ENCODE peak calls at places on chromosomes 5 and 9, in nine cellular contexts. One of them, this sample, is unnamed.

GRCh38 chr5:113125371-113125770 is 148.8 kb downstream of the DCP2 start:
- DNase-seq in stimulated activated CD4-positive, alpha-beta T cell treated with anti-CD3 and anti-CD28 coated beads, Interleukin-1b, Interleukin-23, amount 100 ng/mL, for 4 hours: no peak
- DNase-seq in NCI-H2081: no peak
- DNase-seq in cerebellar nuclear complex: no peak
- DNase-seq in smooth muscle cell of the brain vasculature: no peak
- DNase-seq in brain microvascular endothelial cell: no peak
- DNase-seq in NCI-H2029: no peak
- DNase-seq in NCI-H2227 treated with DMSO at 0.1 percent for 48 hours: no peak
- DNase-seq in naive B cell: no peak
- DNase-seq in this sample: no peak

GRCh38 chr9:19408316-19408692 is 505 bp upstream of the ACER2 start:
- DNase-seq in stimulated activated CD4-positive, alpha-beta T cell treated with anti-CD3 and anti-CD28 coated beads, Interleukin-1b, Interleukin-23, amount 100 ng/mL, for 4 hours: no peak
- DNase-seq in NCI-H2081: no peak
- DNase-seq in cerebellar nuclear complex: no peak
- DNase-seq in smooth muscle cell of the brain vasculature: no peak
- DNase-seq in brain microvascular endothelial cell: no peak
- DNase-seq in NCI-H2029: no peak
- DNase-seq in NCI-H2227 treated with DMSO at 0.1 percent for 48 hours: no peak
- DNase-seq in naive B cell: no peak
- DNase-seq in this sample: no peak

GRCh38 chr9:114261987-114262386 is 60.9 kb upstream of the ORM1 start:
- DNase-seq in stimulated activated CD4-positive, alpha-beta T cell treated with anti-CD3 and anti-CD28 coated beads, Interleukin-1b, Interleukin-23, amount 100 ng/mL, for 4 hours: no peak
- DNase-seq in NCI-H2081: no peak
- DNase-seq in cerebellar nuclear complex: no peak
- DNase-seq in smooth muscle cell of the brain vasculature: no peak
- DNase-seq in brain microvascular endothelial cell: no peak
- DNase-seq in NCI-H2029: no peak
- DNase-seq in NCI-H2227 treated with DMSO at 0.1 percent for 48 hours: no peak
- DNase-seq in naive B cell: no peak
- DNase-seq in this sample: no peak

GRCh38 chr9:132242621-132243155 is 80.8 kb downstream of the NTNG2 start:
- DNase-seq in stimulated activated CD4-positive, alpha-beta T cell treated with anti-CD3 and anti-CD28 coated beads, Interleukin-1b, Interleukin-23, amount 100 ng/mL, for 4 hours: no peak
- DNase-seq in NCI-H2081: no peak
- DNase-seq in cerebellar nuclear complex: no peak
- DNase-seq in smooth muscle cell of the brain vasculature: no peak
- DNase-seq in brain microvascular endothelial cell: no peak
- DNase-seq in NCI-H2029: no peak
- DNase-seq in NCI-H2227 treated with DMSO at 0.1 percent for 48 hours: no peak
- DNase-seq in naive B cell: no peak
- DNase-seq in this sample: no peak

GRCh38 chr9:89383030-89383720 is 64.9 kb downstream of the SECISBP2 start:
- DNase-seq in stimulated activated CD4-positive, alpha-beta T cell treated with anti-CD3 and anti-CD28 coated beads, Interleukin-1b, Interleukin-23, amount 100 ng/mL, for 4 hours: no peak
- DNase-seq in NCI-H2081: no peak
- DNase-seq in cerebellar nuclear complex: no peak
- DNase-seq in smooth muscle cell of the brain vasculature: no peak
- DNase-seq in brain microvascular endothelial cell: no peak
- DNase-seq in NCI-H2029: no peak
- DNase-seq in NCI-H2227 treated with DMSO at 0.1 percent for 48 hours: no peak
- DNase-seq in naive B cell: no peak
- DNase-seq in this sample: no peak

GRCh38 chr9:135098400-135099105 is 11.1 kb downstream of the OLFM1 start:
- DNase-seq in stimulated activated CD4-positive, alpha-beta T cell treated with anti-CD3 and anti-CD28 coated beads, Interleukin-1b, Interleukin-23, amount 100 ng/mL, for 4 hours: no peak
- DNase-seq in NCI-H2081: no peak
- DNase-seq in cerebellar nuclear complex: no peak
- DNase-seq in smooth muscle cell of the brain vasculature: no peak
- DNase-seq in brain microvascular endothelial cell: no peak
- DNase-seq in NCI-H2029: no peak
- DNase-seq in NCI-H2227 treated with DMSO at 0.1 percent for 48 hours: peak
- DNase-seq in naive B cell: no peak
- DNase-seq in this sample: no peak

GRCh38 chr5:133354323-133355161 is 257.8 kb downstream of the FSTL4 start:
- DNase-seq in stimulated activated CD4-positive, alpha-beta T cell treated with anti-CD3 and anti-CD28 coated beads, Interleukin-1b, Interleukin-23, amount 100 ng/mL, for 4 hours: no peak
- DNase-seq in NCI-H2081: no peak
- DNase-seq in cerebellar nuclear complex: no peak
- DNase-seq in smooth muscle cell of the brain vasculature: no peak
- DNase-seq in brain microvascular endothelial cell: no peak
- DNase-seq in NCI-H2029: no peak
- DNase-seq in NCI-H2227 treated with DMSO at 0.1 percent for 48 hours: no peak
- DNase-seq in naive B cell: no peak
- DNase-seq in this sample: no peak

GRCh38 chr5:19531374-19531952 is 456.5 kb downstream of the CDH18 start:
- DNase-seq in stimulated activated CD4-positive, alpha-beta T cell treated with anti-CD3 and anti-CD28 coated beads, Interleukin-1b, Interleukin-23, amount 100 ng/mL, for 4 hours: no peak
- DNase-seq in NCI-H2081: peak
- DNase-seq in cerebellar nuclear complex: no peak
- DNase-seq in smooth muscle cell of the brain vasculature: no peak
- DNase-seq in brain microvascular endothelial cell: no peak
- DNase-seq in NCI-H2029: peak
- DNase-seq in NCI-H2227 treated with DMSO at 0.1 percent for 48 hours: no peak
- DNase-seq in naive B cell: no peak
- DNase-seq in this sample: no peak

GRCh38 chr9:131511880-131512279 is 9.2 kb downstream of the POMT1 start:
- DNase-seq in stimulated activated CD4-positive, alpha-beta T cell treated with anti-CD3 and anti-CD28 coated beads, Interleukin-1b, Interleukin-23, amount 100 ng/mL, for 4 hours: no peak
- DNase-seq in NCI-H2081: no peak
- DNase-seq in cerebellar nuclear complex: no peak
- DNase-seq in smooth muscle cell of the brain vasculature: no peak
- DNase-seq in brain microvascular endothelial cell: no peak
- DNase-seq in NCI-H2029: no peak
- DNase-seq in NCI-H2227 treated with DMSO at 0.1 percent for 48 hours: no peak
- DNase-seq in naive B cell: no peak
- DNase-seq in this sample: no peak

GRCh38 chr5:59596586-59597348 is 296.8 kb downstream of the PDE4D start:
- DNase-seq in stimulated activated CD4-positive, alpha-beta T cell treated with anti-CD3 and anti-CD28 coated beads, Interleukin-1b, Interleukin-23, amount 100 ng/mL, for 4 hours: no peak
- DNase-seq in NCI-H2081: no peak
- DNase-seq in cerebellar nuclear complex: no peak
- DNase-seq in smooth muscle cell of the brain vasculature: no peak
- DNase-seq in brain microvascular endothelial cell: no peak
- DNase-seq in NCI-H2029: no peak
- DNase-seq in NCI-H2227 treated with DMSO at 0.1 percent for 48 hours: no peak
- DNase-seq in naive B cell: no peak
- DNase-seq in this sample: no peak